ENCODE peak calls at places on chromosomes 5 and 9, in five cellular contexts. Q is activated gamma-delta T cell treated with anti-CD3 and anti-CD28 coated beads, Interleukin-2, amount 50 U/mL, for 16 hours; E is kidney glomerular epithelial cell; T is activated CD8-positive, alpha-beta memory T cell treated with anti-CD3 and anti-CD28 coated beads for 4 hours; M is amygdala. J is an unnamed sample.

GRCh38 chr9:131546336-131547084 is 1.2 kb downstream of the PRRT1B start:
- DNase-seq in Q (no peak), E (no peak), T (no peak), M (no peak), J (no peak)

GRCh38 chr5:32277782-32278181 is 35.0 kb downstream of the MTMR12 start:
- DNase-seq in Q (no peak), E (peak), T (no peak), M (no peak), J (no peak)

GRCh38 chr5:65127181-65127901 is 354.4 kb downstream of the ADAMTS6 start:
- DNase-seq in Q (no peak), E (no peak), T (no peak), M (no peak), J (no peak)

GRCh38 chr9:106846847-106847246 is 16.1 kb upstream of the ZNF462 start:
- DNase-seq in Q (no peak), E (no peak), T (no peak), M (no peak), J (no peak)

GRCh38 chr9:86903461-86904010 is 43.8 kb downstream of the GAS1 start:
- DNase-seq in Q (no peak), E (no peak), T (no peak), M (no peak), J (no peak)

GRCh38 chr9:21110708-21111576 is 30.7 kb downstream of the IFNW1 start:
- DNase-seq in Q (no peak), E (peak), T (no peak), M (no peak), J (peak)

GRCh38 chr5:89044665-89045200 is 161.7 kb upstream of the MEF2C start:
- DNase-seq in Q (no peak), E (no peak), T (no peak), M (no peak), J (no peak)

GRCh38 chr5:82405618-82406199 is 127.6 kb upstream of the RPS23 start:
- DNase-seq in Q (no peak), E (peak), T (no peak), M (no peak), J (no peak)

GRCh38 chr9:137449081-137449844 is 8.1 kb upstream of the ENTPD8 start:
- DNase-seq in Q (no peak), E (no peak), T (no peak), M (no peak), J (no peak)

GRCh38 chr9:76023715-76024195 is 133.3 kb downstream of the PCSK5 start:
- DNase-seq in Q (no peak), E (no peak), T (no peak), M (no peak), J (no peak)

GRCh38 chr5:9325549-9325948 is 220.3 kb downstream of the SEMA5A start:
- DNase-seq in Q (no peak), E (no peak), T (no peak), M (no peak), J (no peak)

GRCh38 chr9:5622019-5622418 is 6.9 kb upstream of the RIC1 start:
- DNase-seq in Q (no peak), E (peak), T (no peak), M (no peak), J (peak)

GRCh38 chr9:14031015-14031414 is 282.9 kb downstream of the NFIB start:
- DNase-seq in Q (no peak), E (no peak), T (no peak), M (no peak), J (no peak)

GRCh38 chr9:134299883-134300282 is 26.4 kb upstream of the RXRA start:
- DNase-seq in Q (no peak), E (no peak), T (no peak), M (no peak), J (no peak)

GRCh38 chr5:73974871-73975351 is 348.9 kb downstream of the ARHGEF28 start:
- DNase-seq in Q (no peak), E (no peak), T (no peak), M (no peak), J (no peak)

GRCh38 chr9:8961186-8961666 is 1161.6 kb upstream of the DMAC1 start:
- DNase-seq in Q (no peak), E (no peak), T (no peak), M (no peak), J (no peak)

GRCh38 chr5:146956217-146956616 is 77.7 kb upstream of the PPP2R2B start:
- DNase-seq in Q (no peak), E (no peak), T (no peak), M (no peak), J (no peak)

GRCh38 chr9:135816179-135816970 is 91.0 kb downstream of the CAMSAP1 start:
- DNase-seq in Q (no peak), E (no peak), T (no peak), M (no peak), J (no peak)

GRCh38 chr5:38420691-38421395 is 135.6 kb downstream of the LIFR start:
- DNase-seq in Q (no peak), E (peak), T (no peak), M (peak), J (peak)

GRCh38 chr9:83441390-83441789 is 96.8 kb downstream of the FRMD3 start:
- DNase-seq in Q (no peak), E (no peak), T (no peak), M (no peak), J (no peak)

GRCh38 chr5:4366628-4367027 is 771.0 kb downstream of the IRX1 start:
- DNase-seq in Q (no peak), E (no peak), T (no peak), M (no peak), J (no peak)

GRCh38 chr9:38414040-38414723 is 10.1 kb downstream of the IGFBPL1 start:
- DNase-seq in Q (no peak), E (no peak), T (no peak), M (no peak), J (no peak)

GRCh38 chr9:116978155-116978554 is 291.1 kb downstream of the TRIM32 start:
- DNase-seq in Q (no peak), E (peak), T (no peak), M (no peak), J (peak)

GRCh38 chr9:3775968-3776367 is 250.2 kb upstream of the RFX3 start:
- DNase-seq in Q (no peak), E (no peak), T (no peak), M (no peak), J (no peak)

GRCh38 chr9:89802809-89803355 is 198.1 kb downstream of the GADD45G start:
- DNase-seq in Q (no peak), E (no peak), T (no peak), M (peak), J (no peak)

GRCh38 chr5:124180523-124181461 is 565.6 kb downstream of the ZNF608 start:
- DNase-seq in Q (no peak), E (peak), T (no peak), M (no peak), J (no peak)

GRCh38 chr9:116133163-116133562 is 20.4 kb upstream of the PAPPA start:
- DNase-seq in Q (no peak), E (no peak), T (no peak), M (no peak), J (no peak)

GRCh38 chr5:140875085-140876065 is at the start of gene PCDHA12:
- DNase-seq in Q (no peak), E (peak), T (no peak), M (no peak), J (peak)